ENCODE peak calls at places on chromosomes 4 and X, in five cellular contexts. F is neural crest cell, L is AG04450, G is upper lobe of left lung, I is cardiac fibroblast. H is an unnamed sample.

GRCh38 chr4:157096439-157096838 is 20.5 kb downstream of the GLRB start:
- DNase-seq in F (no peak), L (no peak), G (no peak), I (no peak), H (no peak)

GRCh38 chr4:125434136-125434535 is 119.4 kb downstream of the FAT4 start:
- DNase-seq in F (no peak), L (no peak), G (no peak), I (peak), H (no peak)

GRCh38 chr4:6937748-6938147 is 28.1 kb downstream of the TBC1D14 start:
- DNase-seq in F (no peak), L (no peak), G (no peak), I (no peak), H (no peak)

GRCh38 chr4:186999676-187000075 is 276.0 kb upstream of the FAT1 start:
- DNase-seq in F (no peak), L (no peak), G (no peak), I (no peak), H (no peak)

GRCh38 chr4:47483722-47484121 is 1.4 kb upstream of the ATP10D start:
- DNase-seq in F (no peak), L (no peak), G (no peak), I (no peak), H (no peak)

GRCh38 chr4:160159457-160159856 is 1056.6 kb downstream of the RAPGEF2 start:
- DNase-seq in F (no peak), L (no peak), G (peak), I (no peak), H (no peak)

GRCh38 chr4:165972747-165973146 is 99.7 kb downstream of the TLL1 start:
- DNase-seq in F (no peak), L (no peak), G (no peak), I (no peak), H (no peak)

GRCh38 chrX:111470681-111471403 is 40.6 kb upstream of the SERTM2 start:
- DNase-seq in F (no peak), L (no peak), G (no peak), I (no peak), H (no peak)

GRCh38 chr4:185054257-185054656 is 36.0 kb downstream of the HELT start:
- DNase-seq in F (no peak), L (no peak), G (no peak), I (no peak), H (no peak)

GRCh38 chr4:34814266-34814665 is 1430.0 kb downstream of the ARAP2 start:
- DNase-seq in F (no peak), L (no peak), G (no peak), I (no peak), H (no peak)

GRCh38 chrX:130523460-130524394 is 121.9 kb downstream of the RBMX2 start:
- DNase-seq in F (peak), L (no peak), G (peak), I (peak), H (peak)

GRCh38 chrX:153465691-153466380 is 4.5 kb downstream of the HAUS7 start:
- DNase-seq in F (no peak), L (no peak), G (no peak), I (no peak), H (no peak)

GRCh38 chr4:61202100-61202637 is 2.0 kb downstream of the ADGRL3 start:
- DNase-seq in F (peak), L (no peak), G (peak), I (peak), H (no peak)

GRCh38 chr4:1194028-1194900 is 21.9 kb upstream of the SPON2 start:
- DNase-seq in F (no peak), L (no peak), G (peak), I (no peak), H (no peak)

GRCh38 chr4:150217192-150217591 is 138.9 kb downstream of the DCLK2 start:
- DNase-seq in F (no peak), L (no peak), G (no peak), I (peak), H (peak)

GRCh38 chr4:68145261-68145660 is 15.6 kb upstream of the TMPRSS11F start:
- DNase-seq in F (no peak), L (no peak), G (no peak), I (no peak), H (no peak)

GRCh38 chrX:45952030-45952429 is 593.2 kb downstream of the ZNF674 start:
- DNase-seq in F (no peak), L (no peak), G (no peak), I (no peak), H (no peak)

GRCh38 chrX:8731579-8732395 is at the start of gene ANOS1:
- DNase-seq in F (peak), L (no peak), G (peak), I (peak), H (no peak)

GRCh38 chr4:113784497-113785254 is 23.1 kb upstream of the CAMK2D start:
- DNase-seq in F (no peak), L (peak), G (no peak), I (peak), H (no peak)

GRCh38 chrX:38796926-38797325 is 4.3 kb upstream of the MID1IP1 start:
- DNase-seq in F (no peak), L (no peak), G (no peak), I (peak), H (no peak)

GRCh38 chrX:38798956-38799355 is 2.3 kb upstream of the MID1IP1 start:
- DNase-seq in F (no peak), L (no peak), G (no peak), I (peak), H (no peak)

GRCh38 chrX:38800981-38801845 is at the start of gene MID1IP1:
- DNase-seq in F (peak), L (peak), G (peak), I (peak), H (peak)

GRCh38 chrX:38803286-38803608 is 2.0 kb downstream of the MID1IP1 start:
- DNase-seq in F (no peak), L (no peak), G (no peak), I (no peak), H (no peak)

DNA sequence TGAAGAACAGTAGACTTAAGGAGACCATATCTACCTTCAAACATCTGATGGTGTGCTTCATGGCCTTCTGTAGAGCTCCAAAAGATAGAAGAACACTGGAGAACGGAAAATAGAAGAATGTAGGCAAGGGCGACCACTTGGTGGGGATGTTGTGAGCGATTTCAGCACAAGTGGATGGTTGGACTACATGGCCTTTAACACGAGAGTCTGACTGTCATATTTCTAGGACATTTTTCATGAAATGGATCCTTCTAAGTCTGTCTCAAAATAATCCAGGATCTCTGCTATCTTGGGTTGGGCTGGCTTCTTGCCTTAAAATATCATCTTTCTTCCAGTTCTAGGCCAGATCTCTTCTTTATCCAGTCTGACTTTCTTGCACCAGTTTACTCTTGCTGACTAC is 1.3 kb upstream of the MID1IP1 start:
- DNase-seq in F (no peak), L (no peak), G (no peak), I (no peak), H (no peak)
- TF ChIP-seq CTCF in F (no peak), L (no peak), G (no peak), I (no peak), H (no peak)

GRCh38 chr4:112060212-112060611 is 85.0 kb upstream of the FAM241A start:
- DNase-seq in F (no peak), L (no peak), G (no peak), I (peak), H (no peak)
- TF ChIP-seq CTCF in F (peak), L (peak), G (no peak), I (peak), H (peak)

DNA sequence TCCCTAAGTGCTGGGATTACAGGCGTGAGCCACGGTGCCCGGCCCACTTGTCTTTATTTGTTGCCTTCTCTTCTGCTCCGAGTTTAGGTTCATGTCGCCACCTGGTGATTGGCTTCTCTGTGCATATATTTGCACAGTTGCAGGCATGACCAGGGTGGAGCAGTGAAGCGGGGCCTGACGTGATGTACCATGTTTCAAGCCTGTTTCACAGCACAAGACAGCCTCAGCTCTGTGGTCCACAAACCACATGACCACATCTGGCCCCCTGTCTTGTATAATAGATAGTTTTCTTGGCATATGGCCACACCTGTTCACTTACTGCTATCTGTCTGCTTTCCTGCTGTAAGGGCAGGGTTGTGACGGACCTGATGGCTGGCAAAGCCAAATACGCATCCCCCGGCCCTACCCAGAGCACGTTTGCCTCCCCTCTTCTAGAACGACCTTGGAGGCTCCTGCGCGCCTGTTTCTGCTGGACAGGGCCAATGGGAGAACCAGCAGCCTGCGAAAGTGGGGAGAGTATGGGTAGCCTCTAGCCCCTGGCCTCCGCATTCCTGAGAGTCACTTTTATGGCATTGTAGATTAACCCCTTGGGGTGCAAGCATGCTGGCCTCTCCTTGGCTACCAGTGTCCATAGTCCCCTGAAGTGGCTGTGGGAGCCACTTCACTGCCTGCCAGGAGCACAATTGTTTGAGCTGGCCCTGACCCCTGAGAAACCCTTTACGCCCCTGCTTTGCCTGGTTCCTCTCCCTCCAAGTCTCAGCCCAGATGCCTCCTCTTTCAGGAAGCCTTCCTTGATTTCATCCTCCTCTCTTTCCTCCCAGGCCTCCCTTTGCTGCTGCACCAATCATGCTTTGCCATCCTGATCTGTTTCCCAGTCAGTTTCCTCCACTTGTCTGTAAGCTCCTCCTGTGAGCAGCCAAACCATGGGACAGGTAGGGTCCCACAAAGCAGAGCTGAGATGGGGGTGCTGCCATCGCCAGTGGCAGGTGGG is 6.0 kb upstream of the SH3TC1 start:
- DNase-seq in F (no peak), L (no peak), G (no peak), I (peak), H (no peak)
- TF ChIP-seq CTCF in F (no peak), L (no peak), G (peak), I (peak), H (peak)

DNA sequence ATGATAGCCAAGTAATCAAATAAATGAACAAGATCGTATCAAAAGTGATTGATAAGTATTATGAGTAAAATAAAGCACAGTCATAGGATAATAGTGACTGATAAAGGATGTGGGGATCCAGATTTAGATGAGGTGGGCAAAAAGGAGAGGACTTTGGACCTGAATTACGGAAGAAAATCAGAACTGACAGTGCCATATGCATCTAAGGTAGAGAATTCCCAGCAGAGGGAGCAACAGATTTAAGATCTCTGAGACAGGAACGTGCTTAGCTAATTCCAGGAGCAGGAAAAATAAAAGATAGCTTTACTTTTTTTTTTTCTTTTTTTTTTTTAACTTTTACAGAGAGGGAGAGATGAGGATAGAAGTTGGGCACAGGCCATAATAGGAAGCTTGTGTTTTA is 189.9 kb downstream of the NWD2 start:
- DNase-seq in F (no peak), L (no peak), G (no peak), I (peak), H (no peak)
- TF ChIP-seq CTCF in F (peak), L (peak), G (no peak), I (peak), H (no peak)

GRCh38 chrX:30065226-30065625 is 150.1 kb upstream of the MAGEB2 start:
- DNase-seq in F (no peak), L (peak), G (no peak), I (peak), H (no peak)

GRCh38 chrX:30060718-30061117 is 154.6 kb upstream of the MAGEB2 start:
- DNase-seq in F (no peak), L (no peak), G (no peak), I (peak), H (no peak)
- TF ChIP-seq CTCF in F (peak), L (peak), G (no peak), I (peak), H (no peak)

GRCh38 chrX:28586891-28587635 is at the start of gene IL1RAPL1:
- DNase-seq in F (peak), L (peak), G (no peak), I (peak), H (no peak)
- TF ChIP-seq CTCF in F (peak), L (peak), G (no peak), I (peak), H (no peak)